ENCODE peak calls at places on chromosomes 7 and 10, in five cellular contexts. K is HFFc6; A is CD4-positive, alpha-beta T cell; V is dorsolateral prefrontal cortex; Y is GM12865. M is an unnamed sample.

GRCh38 chr7:30881448-30881847 is 30.2 kb upstream of the AQP1 start:
- DNase-seq in A (no peak), V (no peak), Y (no peak), K (no peak), M (no peak)

GRCh38 chr7:123727071-123727837 is 21.5 kb downstream of the WASL start:
- DNase-seq in V (no peak), Y (no peak), K (peak), A (no peak), M (no peak)

GRCh38 chr10:60606343-60607080 is 171.8 kb upstream of the CDK1 start:
- DNase-seq in K (no peak), V (no peak), A (no peak), Y (no peak), M (no peak)

GRCh38 chr7:53811555-53812079 is 730.6 kb upstream of the VSTM2A start:
- DNase-seq in A (no peak), Y (no peak), V (no peak), K (no peak), M (no peak)

GRCh38 chr10:124732931-124733536 is 11.1 kb downstream of the FAM53B start:
- DNase-seq in V (no peak), Y (peak), K (no peak), A (peak), M (no peak)

GRCh38 chr10:117609095-117609821 is 66.7 kb downstream of the EMX2 start:
- DNase-seq in V (no peak), Y (peak), K (peak), A (no peak), M (no peak)

GRCh38 chr10:122269097-122269687 is 1.9 kb upstream of the BTBD16 start:
- DNase-seq in A (no peak), K (no peak), Y (no peak), V (no peak), M (no peak)

GRCh38 chr7:88254721-88255120 is 34.9 kb upstream of the SRI start:
- DNase-seq in K (peak), V (no peak), Y (no peak), A (no peak), M (no peak)

GRCh38 chr10:11754180-11754579 is 12.0 kb downstream of the ECHDC3 start:
- DNase-seq in V (no peak), A (no peak), Y (no peak), K (no peak), M (no peak)

GRCh38 chr7:121219031-121219430 is 109.8 kb upstream of the WNT16 start:
- DNase-seq in Y (no peak), V (no peak), K (no peak), A (no peak), M (no peak)

GRCh38 chr7:5284304-5285281 is 1.9 kb downstream of the SLC29A4 start:
- DNase-seq in Y (peak), A (no peak), V (no peak), K (no peak), M (peak)

GRCh38 chr7:94492601-94493000 is 17.0 kb upstream of the CASD1 start:
- DNase-seq in K (no peak), A (no peak), V (no peak), Y (peak), M (no peak)

GRCh38 chr7:85950871-85951270 is 692.8 kb upstream of the GRM3 start:
- DNase-seq in K (no peak), V (no peak), Y (no peak), A (no peak), M (no peak)

GRCh38 chr7:155800741-155801267 is 11.5 kb downstream of the SHH start:
- DNase-seq in V (no peak), A (no peak), Y (no peak), K (no peak), M (no peak)

GRCh38 chr10:42428534-42428933 is 209.8 kb downstream of the ZNF33B start:
- DNase-seq in A (no peak), Y (no peak), K (peak), V (no peak), M (no peak)

GRCh38 chr10:35635576-35635975 is 6.5 kb downstream of the FZD8 start:
- DNase-seq in A (peak), V (no peak), Y (peak), K (peak), M (peak)

DNA sequence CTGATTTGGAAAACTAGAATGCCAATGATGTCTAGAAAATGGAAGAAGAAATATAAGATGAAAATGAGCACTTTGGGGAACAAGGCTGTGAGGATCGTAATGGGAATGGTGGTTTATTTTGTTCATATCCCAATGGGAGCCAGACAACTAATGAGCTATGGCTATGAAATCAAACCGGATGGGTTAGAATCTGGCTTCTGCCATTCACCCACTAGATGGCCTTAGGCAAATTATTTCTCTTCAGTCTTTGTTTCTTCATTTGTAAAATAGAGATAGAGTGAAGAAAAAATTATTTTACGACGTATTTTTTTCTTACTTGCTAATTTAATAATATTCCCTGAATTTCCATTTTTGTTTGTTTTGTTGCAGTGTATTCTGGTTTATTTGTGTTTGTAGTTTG is 572.1 kb upstream of the IGFBP3 start:
- DNase-seq in A (no peak), V (no peak), Y (no peak), K (no peak), M (no peak)
- TF ChIP-seq CTCF in A (no peak), V (no peak), Y (no peak), K (peak), M (peak)

GRCh38 chr7:22255342-22255741 is 101.6 kb downstream of the RAPGEF5 start:
- DNase-seq in A (no peak), V (no peak), K (no peak), Y (no peak), M (no peak)

GRCh38 chr7:22252886-22253536 is 103.9 kb downstream of the RAPGEF5 start:
- DNase-seq in V (no peak), Y (no peak), A (no peak), K (no peak), M (no peak)

GRCh38 chr7:22255834-22256233 is 101.1 kb downstream of the RAPGEF5 start:
- DNase-seq in V (no peak), A (no peak), K (no peak), Y (no peak), M (no peak)

GRCh38 chr7:22251906-22252495 is 105.0 kb downstream of the RAPGEF5 start:
- DNase-seq in Y (no peak), V (no peak), A (no peak), K (no peak), M (no peak)

DNA sequence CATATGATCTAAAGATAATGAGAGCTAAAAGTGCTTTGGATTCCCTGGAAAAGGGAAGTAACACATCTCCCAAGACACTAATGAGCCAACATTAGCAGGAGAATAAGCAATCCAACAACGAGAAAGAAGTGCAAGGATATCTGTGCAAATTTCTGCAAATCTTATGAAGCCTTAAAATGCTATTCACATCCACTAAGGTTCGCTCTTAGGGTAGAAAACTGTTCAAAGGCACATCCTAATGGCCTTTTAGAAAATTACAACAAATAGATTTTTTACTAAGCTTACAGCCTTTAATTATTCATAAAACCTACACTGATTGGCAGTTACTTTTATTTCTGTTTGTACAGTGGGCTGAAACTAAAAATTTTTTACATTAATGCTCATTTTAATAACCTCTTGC is 100.3 kb downstream of the RAPGEF5 start:
- DNase-seq in Y (no peak), A (no peak), V (no peak), K (peak), M (no peak)
- TF ChIP-seq CTCF in Y (no peak), A (no peak), V (peak), K (peak), M (no peak)

GRCh38 chr10:20768849-20769248 is 128.3 kb downstream of the NEBL start:
- DNase-seq in K (no peak), V (no peak), A (no peak), Y (no peak), M (no peak)
- TF ChIP-seq CTCF in K (no peak), V (peak), A (no peak), Y (no peak), M (peak)

GRCh38 chr10:28503114-28503513 is 29.8 kb upstream of the WAC start:
- DNase-seq in A (no peak), Y (no peak), V (no peak), K (no peak), M (no peak)
- TF ChIP-seq CTCF in A (no peak), Y (no peak), V (no peak), K (no peak), M (peak)

DNA sequence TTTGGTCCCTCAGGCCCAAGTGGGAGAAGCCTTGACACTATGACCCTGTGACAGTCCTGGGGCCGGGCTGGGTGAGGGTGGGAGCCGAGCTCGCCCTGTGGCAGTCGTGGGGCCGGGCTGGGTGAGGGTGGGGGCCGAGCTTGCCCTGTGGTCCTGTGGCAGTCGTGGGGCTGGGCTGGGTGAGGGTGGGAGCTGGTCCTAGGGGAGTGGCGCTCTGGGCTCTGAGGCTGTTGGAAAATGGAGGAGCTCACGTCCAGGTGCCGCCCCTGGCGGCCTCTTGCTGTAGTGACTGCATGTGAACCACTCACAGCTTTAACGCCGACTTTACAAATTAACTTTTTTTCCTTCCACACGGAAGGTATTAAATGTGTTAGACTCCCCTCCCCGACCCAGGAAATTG is 312.6 kb downstream of the WDR37 start:
- DNase-seq in A (peak), Y (peak), K (no peak), V (no peak), M (peak)
- TF ChIP-seq CTCF in A (no peak), Y (peak), K (peak), V (peak), M (peak)

GRCh38 chr7:107939472-107940145 is 48.6 kb downstream of the DLD start:
- DNase-seq in K (peak), A (no peak), Y (no peak), V (no peak), M (no peak)
- TF ChIP-seq CTCF in K (no peak), A (no peak), Y (no peak), V (no peak), M (no peak)

DNA sequence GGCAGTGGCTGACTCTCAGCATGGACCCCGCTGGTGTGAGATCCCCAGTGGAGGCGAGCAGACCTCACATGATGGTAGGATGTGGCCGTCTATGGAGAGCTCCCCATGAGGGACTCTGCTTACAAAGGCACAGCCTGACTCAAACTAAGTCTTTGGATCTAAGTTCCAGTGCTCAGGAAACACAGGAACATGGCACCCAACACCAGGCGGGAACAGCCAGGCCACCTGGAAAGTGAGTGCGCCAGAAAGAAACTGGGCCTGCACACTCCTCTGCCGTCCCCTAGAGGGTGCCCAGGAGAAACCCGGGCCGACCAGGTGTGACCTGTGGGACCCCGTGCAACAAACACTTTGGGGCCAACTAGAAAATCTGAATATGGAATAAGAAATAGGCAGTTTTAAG is 10.0 kb downstream of the PITRM1 start:
- DNase-seq in Y (no peak), V (no peak), A (no peak), K (no peak), M (no peak)
- TF ChIP-seq CTCF in Y (no peak), V (no peak), A (no peak), K (peak), M (peak)

GRCh38 chr7:153320005-153320404 is 560.5 kb downstream of the ACTR3B start:
- DNase-seq in V (no peak), K (no peak), A (no peak), Y (no peak), M (no peak)
- TF ChIP-seq CTCF in V (no peak), K (no peak), A (no peak), Y (no peak), M (no peak)

GRCh38 chr10:31978158-31978483 is 49.5 kb upstream of the ARHGAP12 start:
- DNase-seq in A (no peak), Y (no peak), K (no peak), V (no peak), M (no peak)

GRCh38 chr10:31972519-31973041 is 43.9 kb upstream of the ARHGAP12 start:
- DNase-seq in A (no peak), V (no peak), Y (no peak), K (no peak), M (no peak)

GRCh38 chr10:31975157-31975765 is 46.6 kb upstream of the ARHGAP12 start:
- DNase-seq in Y (no peak), V (no peak), A (no peak), K (no peak), M (no peak)

GRCh38 chr10:31980471-31980870 is 51.8 kb upstream of the ARHGAP12 start:
- DNase-seq in A (no peak), Y (no peak), V (no peak), K (no peak), M (no peak)

DNA sequence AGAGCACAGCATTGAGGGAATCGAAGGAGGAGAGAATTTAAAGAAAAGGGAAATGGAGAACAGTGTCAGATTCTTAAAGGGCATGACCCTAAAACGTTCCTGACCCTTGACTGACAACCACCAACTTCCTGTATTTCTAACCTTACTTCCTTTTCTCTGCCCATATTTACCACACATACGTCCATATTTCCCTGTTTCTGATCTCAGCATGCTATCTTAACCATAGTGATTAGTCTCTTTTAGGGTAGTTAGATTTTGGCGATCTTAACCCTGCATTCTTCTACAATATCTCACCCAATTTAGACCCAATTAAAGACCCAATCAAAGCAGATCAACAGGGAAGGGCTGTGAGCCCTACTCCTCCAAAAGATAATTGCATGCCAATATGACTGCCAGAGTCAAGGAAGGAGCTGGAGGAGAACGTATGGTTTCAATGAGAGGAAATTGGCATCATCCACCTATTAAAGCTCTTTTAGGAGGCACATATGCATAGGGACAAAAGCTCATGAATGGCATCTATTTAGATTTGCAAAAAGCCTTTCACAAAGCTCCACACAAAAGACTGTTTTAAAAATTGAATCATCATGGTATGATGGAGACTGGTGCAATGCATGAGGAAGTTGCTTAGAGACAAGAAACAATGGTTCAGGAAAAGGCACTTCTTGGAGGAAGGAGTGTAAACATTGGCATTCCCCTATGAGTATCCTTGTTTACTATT is 49.0 kb upstream of the ARHGAP12 start:
- DNase-seq in A (no peak), Y (peak), K (peak), V (no peak), M (no peak)
- TF ChIP-seq CTCF in A (no peak), Y (no peak), K (no peak), V (no peak), M (no peak)

DNA sequence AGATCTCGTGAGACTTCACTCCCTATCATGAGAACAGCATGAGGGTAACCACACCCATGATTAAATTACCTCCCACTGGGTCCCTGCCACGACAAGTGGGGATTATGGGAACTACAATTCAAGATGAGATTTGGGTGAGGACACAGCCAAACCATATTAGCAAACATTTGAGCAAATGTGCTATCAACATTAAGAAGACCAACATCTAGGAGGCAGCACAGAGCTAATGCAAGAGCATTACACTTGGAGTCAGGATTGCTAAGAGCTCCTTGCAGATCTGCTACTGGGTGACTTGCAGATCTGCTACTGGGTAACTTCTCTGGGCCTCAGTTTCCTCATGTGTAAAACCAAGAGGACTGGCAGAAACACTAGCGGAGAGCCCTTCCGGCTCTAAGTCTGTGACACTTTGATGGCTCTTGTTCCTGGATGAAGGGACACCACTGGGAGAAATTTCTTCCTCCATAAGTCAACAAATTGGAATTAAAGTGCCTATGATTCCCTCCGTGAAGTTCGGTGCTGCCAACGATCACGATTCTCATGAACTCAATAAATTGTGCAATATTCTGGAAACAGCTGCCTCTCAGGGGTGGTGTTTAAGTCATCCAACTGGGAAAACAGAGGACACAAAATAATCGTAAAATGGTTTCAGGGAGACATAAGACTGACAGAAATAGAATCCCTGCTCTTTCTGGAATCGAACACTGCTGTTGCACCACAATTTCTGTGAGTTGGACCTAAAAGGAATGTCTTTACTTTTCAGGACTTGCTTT is 115.8 kb upstream of the ITGB1 start:
- DNase-seq in V (no peak), A (no peak), K (no peak), Y (peak), M (no peak)
- TF ChIP-seq CTCF in V (no peak), A (no peak), K (peak), Y (no peak), M (no peak)